ENCODE peak calls at places on chromosomes 4 and X, in eight cellular contexts. I is NCI-H748 treated with DMSO at 0.1 percent for 48 hours, B is non-pigmented ciliary epithelial cell, X is Peyer's patch, U is left lung, V is erythroblast, J is heart left ventricle, F is fibroblast of mammary gland. W is an unnamed sample.

GRCh38 chrX:110021180-110022022 is 18.5 kb downstream of the TMEM164 start:
- DNase-seq in I (no peak), B (peak; percentile 44), X (no peak), U (no peak), V (no peak), J (peak; percentile 37), F (peak; percentile 76), W (no peak)

GRCh38 chrX:153598541-153599191 is at the start of gene CCNQ:
- DNase-seq in I (peak; percentile 11), B (no peak), X (no peak), U (no peak), V (peak; percentile 60), J (no peak), F (peak; percentile 14), W (peak; percentile 53)

GRCh38 chr4:167966161-167966560 is 126.2 kb upstream of the ANXA10 start:
- DNase-seq in I (no peak), B (peak; percentile 26), X (no peak), U (no peak), V (no peak), J (no peak), F (no peak), W (no peak)

GRCh38 chrX:150357790-150358189 is 5.3 kb upstream of the MAMLD1 start:
- DNase-seq in I (no peak), B (no peak), X (no peak), U (no peak), V (no peak), J (no peak), F (no peak), W (no peak)

GRCh38 chr4:25863906-25864418 is 1.2 kb upstream of the SEL1L3 start:
- DNase-seq in I (no peak), B (no peak), X (peak; percentile 21), U (no peak), V (no peak), J (no peak), F (no peak), W (no peak)

GRCh38 chr4:112516401-112517066 is 554 bp upstream of the NEUROG2 start:
- DNase-seq in I (peak; percentile 15), B (no peak), X (no peak), U (peak; percentile 79), V (peak; percentile 11), J (no peak), F (no peak), W (no peak)

GRCh38 chr4:41155194-41155830 is 59.0 kb downstream of the APBB2 start:
- DNase-seq in I (no peak), B (peak; percentile 81), X (no peak), U (no peak), V (no peak), J (no peak), F (peak; percentile 69), W (no peak)

GRCh38 chr4:182289809-182290208 is 46.6 kb downstream of the TENM3 start:
- DNase-seq in I (no peak), B (no peak), X (no peak), U (no peak), V (no peak), J (no peak), F (no peak), W (no peak)

GRCh38 chrX:129665916-129666644 is 11.3 kb upstream of the APLN start:
- DNase-seq in I (no peak), B (peak; percentile 28), X (no peak), U (no peak), V (no peak), J (no peak), F (peak; percentile 76), W (no peak)

GRCh38 chr4:26992657-26993361 is 132.2 kb downstream of the STIM2 start:
- DNase-seq in I (no peak), B (peak; percentile 58), X (peak; percentile 51), U (no peak), V (peak; percentile 11), J (peak; percentile 34), F (peak; percentile 70), W (no peak)

GRCh38 chrX:69959712-69960111 is 90.0 kb downstream of the AWAT2 start:
- DNase-seq in I (no peak), B (no peak), X (no peak), U (no peak), V (no peak), J (no peak), F (no peak), W (no peak)

GRCh38 chr4:3323071-3323481 is 30.3 kb downstream of the RGS12 start:
- DNase-seq in I (no peak), B (no peak), X (no peak), U (no peak), V (no peak), J (no peak), F (no peak), W (no peak)

GRCh38 chr4:108031427-108032083 is 41.9 kb downstream of the HADH start:
- DNase-seq in I (no peak), B (no peak), X (no peak), U (no peak), V (no peak), J (no peak), F (peak; percentile 55), W (no peak)

GRCh38 chr4:19971829-19972228 is 279.9 kb upstream of the SLIT2 start:
- DNase-seq in I (no peak), B (no peak), X (no peak), U (no peak), V (no peak), J (no peak), F (no peak), W (no peak)

GRCh38 chr4:184053476-184053875 is 148.4 kb downstream of the STOX2 start:
- DNase-seq in I (no peak), B (no peak), X (no peak), U (no peak), V (no peak), J (no peak), F (no peak), W (no peak)

GRCh38 chr4:59455751-59456150 is 1744.4 kb upstream of the ADGRL3 start:
- DNase-seq in I (no peak), B (peak; percentile 3), X (no peak), U (no peak), V (no peak), J (no peak), F (peak; percentile 2), W (no peak)

GRCh38 chr4:7067147-7067522 is 729 bp downstream of the GRPEL1 start:
- DNase-seq in I (no peak), B (no peak), X (peak; percentile 46), U (no peak), V (no peak), J (no peak), F (peak; percentile 30), W (no peak)

GRCh38 chr4:22842360-22842759 is 149.6 kb downstream of the GBA3 start:
- DNase-seq in I (peak; percentile 38), B (no peak), X (no peak), U (no peak), V (no peak), J (no peak), F (no peak), W (no peak)